ENCODE peak calls at places on chromosomes 11 and 22, in five cellular contexts. S, C, Y, R and P are unnamed samples.

GRCh38 chr11:111528557-111528956 is 12.0 kb upstream of the LAYN start:
- DNase-seq in S (peak; percentile 29), C (no peak), Y (no peak), R (no peak), P (no peak)

GRCh38 chr11:86477495-86478155 is 102.9 kb downstream of the CCDC81 start:
- DNase-seq in S (peak; percentile 63), C (no peak), Y (no peak), R (no peak), P (no peak)

GRCh38 chr11:130527648-130528300 is 79.3 kb downstream of the ADAMTS15 start:
- DNase-seq in S (peak; percentile 52), C (peak; percentile 43), Y (no peak), R (no peak), P (no peak)

GRCh38 chr11:61164610-61165424 is 3.6 kb upstream of the VPS37C start:
- DNase-seq in S (no peak), C (no peak), Y (no peak), R (no peak), P (no peak)

GRCh38 chr11:61369372-61370348 is 7.5 kb downstream of the TMEM138 start:
- DNase-seq in S (peak; percentile 78), C (no peak), Y (no peak), R (no peak), P (peak; percentile 86)

GRCh38 chr11:100684101-100685065 is 2.7 kb upstream of the ARHGAP42 start:
- DNase-seq in S (no peak), C (no peak), Y (no peak), R (no peak), P (no peak)

GRCh38 chr11:101127699-101128570 is 1.7 kb downstream of the PGR start:
- DNase-seq in S (no peak), C (peak; percentile 85), Y (no peak), R (no peak), P (no peak)

GRCh38 chr11:72058416-72059034 is 21.8 kb downstream of the NUMA1 start:
- DNase-seq in S (peak; percentile 52), C (no peak), Y (no peak), R (no peak), P (peak; percentile 59)

GRCh38 chr22:19565921-19566598 is 41.9 kb upstream of the CLDN5 start:
- DNase-seq in S (no peak), C (no peak), Y (no peak), R (no peak), P (no peak)

GRCh38 chr11:1152316-1153104 is 5.2 kb upstream of the MUC5AC start:
- DNase-seq in S (peak; percentile 66), C (no peak), Y (no peak), R (no peak), P (peak; percentile 13)

GRCh38 chr11:71293961-71294782 is 41.8 kb upstream of the SHANK2 start:
- DNase-seq in S (no peak), C (peak; percentile 38), Y (no peak), R (no peak), P (no peak)

GRCh38 chr11:8288166-8288772 is 24.6 kb upstream of the LMO1 start:
- DNase-seq in S (no peak), C (no peak), Y (no peak), R (no peak), P (no peak)

GRCh38 chr22:28148816-28149465 is 229.9 kb upstream of the PITPNB start:
- DNase-seq in S (peak; percentile 47), C (no peak), Y (no peak), R (no peak), P (no peak)

GRCh38 chr11:116731097-116731761 is 41.6 kb downstream of the BUD13 start:
- DNase-seq in S (no peak), C (peak; percentile 85), Y (no peak), R (peak; percentile 87), P (no peak)
- H3K4me3 ChIP-seq in S (no peak overlapping the region), C (no peak overlapping the region), Y (no peak overlapping the region), R (no peak overlapping the region), P (no peak overlapping the region)

GRCh38 chr11:67463680-67464410 is 5.2 kb downstream of the TMEM134 start:
- DNase-seq in S (peak; percentile 62), C (peak; percentile 57), Y (no peak), R (peak; percentile 56), P (no peak)
- H3K4me3 ChIP-seq in S (peak overlapping the region; percentile 15), C (no peak overlapping the region), Y (peak overlapping the region; percentile 42), R (peak overlapping the region; percentile 52), P (no peak overlapping the region)

GRCh38 chr11:115919341-115920086 is 415.3 kb upstream of the CADM1 start:
- DNase-seq in S (peak; percentile 18), C (no peak), Y (no peak), R (no peak), P (no peak)
- H3K4me3 ChIP-seq in S (no peak overlapping the region), C (no peak overlapping the region), Y (no peak overlapping the region), R (no peak overlapping the region), P (no peak overlapping the region)

DNA sequence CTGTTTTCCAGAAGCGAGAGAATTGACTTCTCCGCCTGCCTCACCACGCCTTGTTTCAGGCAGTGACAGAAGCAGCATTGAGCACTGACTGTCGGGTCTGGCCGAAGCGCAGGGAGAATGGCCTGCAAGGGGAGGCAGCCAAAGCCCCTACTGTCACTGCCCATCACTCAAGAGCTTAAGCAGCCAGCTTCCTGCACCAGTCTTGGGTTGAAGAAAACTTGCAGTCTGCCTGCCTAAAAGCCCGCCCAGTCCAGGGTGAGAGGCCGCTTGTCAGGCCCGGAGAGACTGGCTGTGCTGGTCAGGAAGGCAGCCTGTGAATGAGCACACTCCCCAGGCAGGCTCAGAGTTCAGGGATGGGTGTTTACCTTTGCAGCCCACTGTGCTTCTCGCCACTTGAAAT is 108.3 kb downstream of the PKNOX2 start:
- DNase-seq in S (no peak), C (peak; percentile 72), Y (no peak), R (no peak), P (no peak)
- H3K4me3 ChIP-seq in S (no peak overlapping the region), C (no peak overlapping the region), Y (no peak overlapping the region), R (no peak overlapping the region), P (no peak overlapping the region)

GRCh38 chr11:79436911-79437273 is 3.9 kb downstream of the TENM4 start:
- DNase-seq in S (no peak), C (no peak), Y (no peak), R (no peak), P (no peak)
- H3K4me3 ChIP-seq in S (peak overlapping the region; percentile 21), C (peak overlapping the region; percentile 81), Y (no peak overlapping the region), R (peak overlapping the region; percentile 64), P (peak overlapping the region; percentile 87)

GRCh38 chr11:14384338-14384737 is 25.4 kb upstream of the RRAS2 start:
- DNase-seq in S (peak; percentile 68), C (no peak), Y (no peak), R (no peak), P (peak; percentile 41)

GRCh38 chr11:14381968-14382367 is 23.0 kb upstream of the RRAS2 start:
- DNase-seq in S (no peak), C (no peak), Y (no peak), R (no peak), P (no peak)

GRCh38 chr11:14380125-14380936 is 21.3 kb upstream of the RRAS2 start:
- DNase-seq in S (no peak), C (no peak), Y (no peak), R (no peak), P (no peak)

GRCh38 chr11:14378171-14378570 is 19.2 kb upstream of the RRAS2 start:
- DNase-seq in S (no peak), C (no peak), Y (no peak), R (no peak), P (no peak)

DNA sequence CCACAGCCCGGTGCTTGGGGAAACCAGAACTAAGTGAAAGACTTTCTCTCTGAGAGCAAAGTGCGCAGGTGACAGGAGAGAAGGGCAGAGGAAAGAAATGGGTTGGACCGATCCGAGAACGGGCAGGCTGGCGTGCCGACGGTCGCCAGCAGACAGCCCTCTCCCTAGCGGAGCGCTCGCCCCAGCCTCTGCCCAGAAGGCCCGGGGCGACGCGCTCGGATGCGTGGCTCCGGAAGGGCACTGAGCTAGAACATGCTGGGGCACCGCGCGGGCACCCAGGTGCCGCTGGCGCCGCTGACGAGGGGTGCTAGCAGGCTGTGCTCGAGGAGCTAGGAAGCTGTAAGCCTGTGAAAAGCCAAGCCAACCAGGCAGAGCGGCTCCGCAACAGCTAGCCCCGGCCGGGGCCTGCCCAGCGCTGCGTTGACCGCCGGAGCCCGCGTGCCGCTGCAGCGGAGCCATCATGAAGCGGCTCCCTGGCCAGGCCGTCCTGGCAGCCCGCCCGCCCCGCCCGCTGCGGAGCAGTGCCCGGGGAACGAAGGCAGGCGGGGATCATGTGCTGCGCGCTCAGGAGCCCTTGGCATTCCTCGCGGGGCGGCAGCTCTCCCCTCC is 22.1 kb upstream of the RRAS2 start:
- DNase-seq in S (peak; percentile 52), C (peak; percentile 88), Y (peak; percentile 3), R (peak; percentile 52), P (no peak)
- H3K4me3 ChIP-seq in S (peak overlapping the region; percentile 38), C (peak overlapping the region; percentile 76), Y (peak overlapping the region; percentile 61), R (peak overlapping the region; percentile 60), P (peak overlapping the region; percentile 59)

GRCh38 chr11:22433066-22433450 is 94.9 kb downstream of the SLC17A6 start:
- DNase-seq in S (no peak), C (no peak), Y (no peak), R (no peak), P (no peak)
- H3K4me3 ChIP-seq in S (peak overlapping the region; percentile 42), C (no peak overlapping the region), Y (no peak overlapping the region), R (peak overlapping the region; percentile 56), P (peak overlapping the region; percentile 41)

GRCh38 chr22:30074994-30075393 is 5.3 kb upstream of the HORMAD2 start:
- DNase-seq in S (no peak), C (no peak), Y (no peak), R (no peak), P (no peak)

GRCh38 chr22:30074147-30074546 is 6.1 kb upstream of the HORMAD2 start:
- DNase-seq in S (no peak), C (no peak), Y (no peak), R (no peak), P (no peak)

GRCh38 chr22:30077279-30077678 is 3.0 kb upstream of the HORMAD2 start:
- DNase-seq in S (no peak), C (no peak), Y (no peak), R (no peak), P (no peak)

GRCh38 chr22:30078320-30079311 is 1.6 kb upstream of the HORMAD2 start:
- DNase-seq in S (no peak), C (peak; percentile 49), Y (no peak), R (peak; percentile 47), P (no peak)

GRCh38 chr22:30073743-30074142 is 6.5 kb upstream of the HORMAD2 start:
- DNase-seq in S (no peak), C (no peak), Y (no peak), R (no peak), P (no peak)
- H3K4me3 ChIP-seq in S (no peak overlapping the region), C (no peak overlapping the region), Y (no peak overlapping the region), R (no peak overlapping the region), P (no peak overlapping the region)